ENCODE peak calls at places on chromosomes 5 and 9, in six cellular contexts. One of them, this sample, is unnamed.

GRCh38 chr9:5557606-5558587 is 47.6 kb downstream of the PDCD1LG2 start:
- DNase-seq in heart left ventricle: no peak
- DNase-seq in AML-193: peak; percentile 93
- DNase-seq in SW 1271: no peak
- DNase-seq in KG1: no peak
- DNase-seq in stimulated activated CD8-positive, alpha-beta memory T cell treated with anti-CD3 and anti-CD28 coated beads, Interleukin-2, amount 100 ng/mL, for 1 hour: peak; percentile 20
- DNase-seq in this sample: no peak

GRCh38 chr5:95808686-95809413 is 13.7 kb downstream of the GLRX start:
- DNase-seq in heart left ventricle: peak; percentile 89
- DNase-seq in AML-193: peak; percentile 82
- DNase-seq in SW 1271: no peak
- DNase-seq in KG1: peak; percentile 12
- DNase-seq in stimulated activated CD8-positive, alpha-beta memory T cell treated with anti-CD3 and anti-CD28 coated beads, Interleukin-2, amount 100 ng/mL, for 1 hour: peak; percentile 57
- DNase-seq in this sample: peak; percentile 83

GRCh38 chr9:18043978-18044377 is 430.0 kb upstream of the ADAMTSL1 start:
- DNase-seq in heart left ventricle: no peak
- DNase-seq in AML-193: no peak
- DNase-seq in SW 1271: no peak
- DNase-seq in KG1: no peak
- DNase-seq in stimulated activated CD8-positive, alpha-beta memory T cell treated with anti-CD3 and anti-CD28 coated beads, Interleukin-2, amount 100 ng/mL, for 1 hour: no peak
- DNase-seq in this sample: no peak

GRCh38 chr5:40240111-40240510 is 439.6 kb upstream of the PTGER4 start:
- DNase-seq in heart left ventricle: no peak
- DNase-seq in AML-193: no peak
- DNase-seq in SW 1271: no peak
- DNase-seq in KG1: no peak
- DNase-seq in stimulated activated CD8-positive, alpha-beta memory T cell treated with anti-CD3 and anti-CD28 coated beads, Interleukin-2, amount 100 ng/mL, for 1 hour: no peak
- DNase-seq in this sample: no peak

GRCh38 chr5:140175367-140176027 is 509 bp downstream of the CYSTM1 start:
- DNase-seq in heart left ventricle: peak; percentile 82
- DNase-seq in AML-193: no peak
- DNase-seq in SW 1271: peak; percentile 44
- DNase-seq in KG1: no peak
- DNase-seq in stimulated activated CD8-positive, alpha-beta memory T cell treated with anti-CD3 and anti-CD28 coated beads, Interleukin-2, amount 100 ng/mL, for 1 hour: peak; percentile 19
- DNase-seq in this sample: peak; percentile 88

GRCh38 chr5:57035955-57036354 is 84.0 kb upstream of the MIER3 start:
- DNase-seq in heart left ventricle: no peak
- DNase-seq in AML-193: no peak
- DNase-seq in SW 1271: no peak
- DNase-seq in KG1: no peak
- DNase-seq in stimulated activated CD8-positive, alpha-beta memory T cell treated with anti-CD3 and anti-CD28 coated beads, Interleukin-2, amount 100 ng/mL, for 1 hour: no peak
- DNase-seq in this sample: no peak

GRCh38 chr9:107094370-107094769 is 188.7 kb upstream of the RAD23B start:
- DNase-seq in heart left ventricle: no peak
- DNase-seq in AML-193: no peak
- DNase-seq in SW 1271: no peak
- DNase-seq in KG1: no peak
- DNase-seq in stimulated activated CD8-positive, alpha-beta memory T cell treated with anti-CD3 and anti-CD28 coated beads, Interleukin-2, amount 100 ng/mL, for 1 hour: no peak
- DNase-seq in this sample: no peak

GRCh38 chr5:137328991-137329390 is 170.1 kb downstream of the SPOCK1 start:
- DNase-seq in heart left ventricle: no peak
- DNase-seq in AML-193: no peak
- DNase-seq in SW 1271: no peak
- DNase-seq in KG1: no peak
- DNase-seq in stimulated activated CD8-positive, alpha-beta memory T cell treated with anti-CD3 and anti-CD28 coated beads, Interleukin-2, amount 100 ng/mL, for 1 hour: no peak
- DNase-seq in this sample: no peak

GRCh38 chr9:127181595-127182190 is 59.3 kb upstream of the ANGPTL2 start:
- DNase-seq in heart left ventricle: no peak
- DNase-seq in AML-193: no peak
- DNase-seq in SW 1271: no peak
- DNase-seq in KG1: no peak
- DNase-seq in stimulated activated CD8-positive, alpha-beta memory T cell treated with anti-CD3 and anti-CD28 coated beads, Interleukin-2, amount 100 ng/mL, for 1 hour: no peak
- DNase-seq in this sample: no peak